ENCODE peak calls at places on chromosomes 3 and 15, in four cellular contexts. Y, Q, K and X are unnamed samples. For H3K9me3, the result is how much of the 10 kb centered on the place peaks cover.

GRCh38 chr15:94704421-94704820 is 473.1 kb downstream of the MCTP2 start:
- DNase-seq in Y (no peak), Q (no peak), K (no peak), X (no peak)

GRCh38 chr3:124201786-124202185 is 209.9 kb upstream of the ROPN1 start:
- DNase-seq in Q (no peak), Y (no peak), K (peak), X (peak)

GRCh38 chr15:63006032-63006878 is 36.3 kb upstream of the TPM1 start:
- DNase-seq in Q (no peak), K (no peak), Y (no peak), X (no peak)

GRCh38 chr3:128870327-128870726 is 9.1 kb upstream of the ACAD9 start:
- DNase-seq in Y (no peak), Q (no peak), K (no peak), X (no peak)

GRCh38 chr3:149134560-149134959 is 5.1 kb downstream of the HPS3 start:
- DNase-seq in K (no peak), Y (peak), Q (no peak), X (no peak)

GRCh38 chr3:115986555-115987207 is 363.4 kb downstream of the GAP43 start:
- DNase-seq in K (no peak), Y (peak), Q (no peak), X (no peak)

GRCh38 chr15:26355671-26356070 is 417.2 kb downstream of the GABRB3 start:
- DNase-seq in K (no peak), Q (no peak), Y (no peak), X (no peak)

GRCh38 chr3:115164374-115165221 is 17.5 kb upstream of the ZBTB20 start:
- DNase-seq in Q (no peak), Y (no peak), K (no peak), X (no peak)

GRCh38 chr3:96192951-96193350 is 621.4 kb upstream of the EPHA6 start:
- DNase-seq in Y (peak), K (no peak), Q (no peak), X (no peak)

GRCh38 chr15:54033954-54034458 is 55.8 kb downstream of the UNC13C start:
- DNase-seq in Y (no peak), K (no peak), Q (no peak), X (no peak)

GRCh38 chr15:59741274-59741906 is 52.3 kb upstream of the BNIP2 start:
- DNase-seq in Y (peak), K (no peak), Q (no peak), X (no peak)

GRCh38 chr3:43073116-43073835 is 32.6 kb downstream of the POMGNT2 start:
- DNase-seq in K (no peak), Y (no peak), Q (no peak), X (no peak)

GRCh38 chr15:66476535-66476934 is 21.0 kb downstream of the SNAPC5 start:
- DNase-seq in K (no peak), Y (no peak), Q (no peak), X (no peak)

GRCh38 chr3:30319713-30320112 is 286.7 kb upstream of the TGFBR2 start:
- DNase-seq in Q (no peak), K (peak), Y (peak), X (peak)

GRCh38 chr3:37751016-37751415 is 110.7 kb upstream of the CTDSPL start:
- DNase-seq in Q (no peak), Y (no peak), K (no peak), X (no peak)

GRCh38 chr3:192408721-192409151 is 318.6 kb downstream of the FGF12 start:
- DNase-seq in Y (no peak), K (no peak), Q (no peak), X (peak)

GRCh38 chr3:63051920-63052319 is 176.7 kb upstream of the CADPS start:
- DNase-seq in Y (no peak), K (peak), Q (no peak), X (no peak)

GRCh38 chr15:73078722-73079121 is 26.5 kb downstream of the NEO1 start:
- DNase-seq in Y (peak), K (peak), Q (no peak), X (no peak)

GRCh38 chr3:43346990-43347749 is 60.8 kb downstream of the SNRK start:
- DNase-seq in K (no peak), Q (no peak), Y (no peak), X (no peak)

GRCh38 chr15:88529021-88529630 is 17.4 kb downstream of the DET1 start:
- DNase-seq in Y (no peak), Q (no peak), K (no peak), X (no peak)

GRCh38 chr3:190012314-190012782 is 108.3 kb downstream of the P3H2 start:
- DNase-seq in Y (peak), K (no peak), Q (no peak), X (no peak)

DNA sequence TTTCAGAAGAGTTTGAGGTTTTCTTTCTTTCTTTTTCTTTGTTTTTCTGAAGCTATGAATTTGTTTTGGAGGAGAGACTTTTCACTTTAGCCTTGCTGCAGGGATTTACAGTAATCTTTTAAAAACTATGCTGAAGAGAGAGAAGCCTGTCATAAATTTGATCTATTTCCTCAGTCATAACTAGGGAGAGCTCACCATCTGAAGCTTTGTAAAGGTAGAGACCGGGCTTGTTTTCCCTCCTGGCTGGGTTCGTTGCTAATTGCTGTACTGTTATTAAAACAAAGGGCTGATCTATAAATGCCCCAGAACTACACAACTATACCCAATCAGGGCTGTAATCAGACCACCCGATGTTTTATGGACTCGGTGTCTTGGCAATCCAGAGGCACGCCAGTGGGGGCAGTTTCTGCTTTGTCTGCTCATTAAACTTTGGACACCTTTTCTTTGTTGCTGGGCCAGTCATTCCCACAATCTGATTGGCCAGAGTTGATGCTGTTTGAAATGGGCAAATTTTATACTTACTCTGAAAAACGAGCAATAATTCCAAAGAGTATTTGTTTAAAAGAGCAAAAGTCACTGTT is 164.3 kb downstream of the CACNA1D start:
- DNase-seq in K (peak), Q (no peak), Y (no peak), X (no peak)
- H3K9me3 ChIP-seq in K (under half), Q (under half), Y (under half), X (under half)

DNA sequence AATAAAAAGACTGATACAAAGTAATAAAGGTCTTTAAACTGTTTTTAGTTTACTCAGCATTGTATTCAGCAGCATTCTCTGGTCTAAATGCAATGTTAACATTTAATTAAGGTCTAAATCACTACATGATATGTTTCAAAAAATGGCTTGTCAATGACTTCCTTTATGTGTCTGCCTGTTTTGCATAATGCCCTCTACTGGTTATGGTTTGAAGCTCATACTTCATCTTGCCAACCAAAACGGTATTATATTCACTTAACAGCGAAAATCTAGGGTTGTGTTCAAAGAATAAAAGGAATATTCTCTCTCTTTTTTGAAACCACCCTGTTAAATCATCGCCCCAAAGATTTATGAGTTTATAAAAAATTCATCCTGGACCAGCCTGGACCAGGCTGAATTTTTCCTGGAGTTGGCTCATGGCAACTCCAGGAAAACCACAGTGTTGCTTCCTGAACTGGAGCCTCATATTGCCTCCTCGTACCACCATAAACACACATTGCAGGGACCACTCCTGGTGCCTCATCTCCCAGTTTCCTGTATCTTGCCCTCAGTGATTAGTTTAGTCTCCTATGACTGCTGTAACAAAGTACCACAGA is 6.7 kb upstream of the NCEH1 start:
- DNase-seq in Y (peak), Q (no peak), K (no peak), X (no peak)
- TF ChIP-seq CTCF in Y (peak), Q (no peak), K (peak), X (no peak)

DNA sequence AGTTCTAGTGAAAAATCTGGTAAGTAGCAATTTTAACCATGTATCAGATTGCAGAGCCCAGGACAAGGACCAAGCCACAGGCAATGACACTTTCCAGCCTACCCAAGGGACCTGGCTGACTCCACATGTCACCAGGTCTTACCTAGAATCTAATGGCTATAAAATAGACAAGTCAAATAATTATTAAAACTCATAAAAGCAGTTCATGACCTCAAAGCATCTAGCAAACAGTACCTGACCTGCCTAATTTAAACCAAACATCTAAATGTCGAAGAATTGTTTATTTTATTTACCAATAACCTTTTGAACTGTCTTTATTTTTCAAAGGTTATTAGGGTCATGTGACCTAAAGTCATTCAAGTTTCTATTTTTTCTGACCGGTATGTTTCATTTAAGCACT is 35.6 kb upstream of the MKRN3 start:
- DNase-seq in K (no peak), Q (no peak), Y (no peak), X (no peak)
- H3K9me3 ChIP-seq in K (under half), Q (under half), Y (under half), X (under half)

GRCh38 chr3:54374214-54374855 is 252.0 kb downstream of the CACNA2D3 start:
- DNase-seq in Q (no peak), K (peak), Y (no peak), X (no peak)
- TF ChIP-seq CTCF in Q (peak), K (peak), Y (peak), X (peak)

GRCh38 chr3:181278468-181279238 is 289.1 kb upstream of the DNAJC19 start:
- DNase-seq in Y (no peak), K (no peak), Q (no peak), X (no peak)
- H3K9me3 ChIP-seq in Y (under half), K (under half), Q (under half), X (under half)

GRCh38 chr15:23694592-23694991 is 7.5 kb upstream of the NDN start:
- DNase-seq in K (no peak), Y (no peak), Q (no peak), X (no peak)
- TF ChIP-seq CTCF in K (no peak), Y (no peak), Q (no peak), X (no peak)

GRCh38 chr15:46059921-46060565 is 425.2 kb downstream of the SQOR start:
- DNase-seq in Y (no peak), K (no peak), Q (no peak), X (no peak)
- H3K9me3 ChIP-seq in Y (under half), K (under half), Q (under half), X (under half)

DNA sequence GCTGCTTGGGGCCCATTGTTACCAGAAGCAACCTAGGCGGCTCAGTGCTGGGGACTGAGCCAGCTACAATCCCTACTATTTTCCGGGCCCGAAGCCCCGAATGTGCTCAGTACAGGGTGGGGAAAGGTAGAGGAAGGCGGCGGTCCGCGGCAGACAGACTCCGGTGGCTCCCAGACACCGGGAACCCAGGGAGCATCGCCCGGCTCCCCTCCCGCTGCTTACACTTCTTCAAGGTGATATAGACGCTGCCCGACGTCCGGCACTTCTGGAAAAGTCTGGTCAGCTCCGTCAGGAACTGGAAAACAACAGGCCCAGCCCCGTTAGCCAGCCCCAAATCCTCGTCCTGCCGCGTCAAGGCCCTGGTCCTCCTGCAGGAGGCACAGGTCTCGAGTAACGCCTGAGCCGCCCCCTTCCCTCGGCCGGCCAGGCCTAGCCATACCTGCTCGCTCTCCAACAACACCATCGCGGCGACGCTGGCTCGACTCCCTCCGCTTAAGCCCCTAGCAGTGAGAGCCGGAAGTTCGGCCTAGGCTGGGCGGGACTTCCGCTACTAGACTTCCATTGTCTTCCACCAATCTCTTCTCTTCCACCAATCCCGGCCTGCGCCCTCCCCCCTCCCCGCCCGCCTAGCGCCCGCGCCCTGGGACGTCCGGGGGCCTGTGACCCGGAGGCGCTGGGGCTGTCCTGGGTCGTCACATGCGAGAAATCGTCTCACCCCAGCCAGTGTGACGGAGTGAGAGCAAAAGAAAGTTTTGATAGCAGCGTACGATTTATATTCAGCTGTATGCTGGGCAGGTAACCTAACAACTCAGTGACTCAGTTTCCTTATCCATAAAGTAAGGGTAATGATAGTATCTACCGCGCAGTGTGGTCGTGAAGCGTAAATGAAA is at the start of gene SRP14:
- DNase-seq in K (peak), Y (peak), Q (peak), X (peak)
- TF ChIP-seq CTCF in K (no peak), Y (no peak), Q (peak), X (no peak)

GRCh38 chr3:177729939-177730700 is 532.8 kb upstream of the TBL1XR1 start:
- DNase-seq in K (peak), Q (no peak), Y (no peak), X (peak)
- H3K9me3 ChIP-seq in K (under half), Q (under half), Y (under half), X (under half)